ENCODE peak calls at places on chromosomes 2 and 18, in six cellular contexts. One of them, this sample, is unnamed.

GRCh38 chr18:10234281-10234680 is 220.2 kb upstream of the APCDD1 start:
- DNase-seq in transverse colon: no peak
- DNase-seq in RWPE2: no peak
- DNase-seq in heart right ventricle: no peak
- DNase-seq in activated CD8-positive, alpha-beta T cell treated with anti-CD3 and anti-CD28 coated beads for 36 hours: no peak
- DNase-seq in epithelial cell of proximal tubule: no peak
- DNase-seq in this sample: no peak

GRCh38 chr2:181203412-181203811 is 223.0 kb downstream of the UBE2E3 start:
- DNase-seq in transverse colon: no peak
- DNase-seq in RWPE2: no peak
- DNase-seq in heart right ventricle: no peak
- DNase-seq in activated CD8-positive, alpha-beta T cell treated with anti-CD3 and anti-CD28 coated beads for 36 hours: no peak
- DNase-seq in epithelial cell of proximal tubule: peak
- DNase-seq in this sample: peak

GRCh38 chr18:79846936-79847557 is 49.3 kb downstream of the KCNG2 start:
- DNase-seq in transverse colon: no peak
- DNase-seq in RWPE2: no peak
- DNase-seq in heart right ventricle: no peak
- DNase-seq in activated CD8-positive, alpha-beta T cell treated with anti-CD3 and anti-CD28 coated beads for 36 hours: no peak
- DNase-seq in epithelial cell of proximal tubule: no peak
- DNase-seq in this sample: no peak

GRCh38 chr18:58209326-58209725 is 165.3 kb downstream of the NEDD4L start:
- DNase-seq in transverse colon: no peak
- DNase-seq in RWPE2: no peak
- DNase-seq in heart right ventricle: no peak
- DNase-seq in activated CD8-positive, alpha-beta T cell treated with anti-CD3 and anti-CD28 coated beads for 36 hours: no peak
- DNase-seq in epithelial cell of proximal tubule: no peak
- DNase-seq in this sample: no peak

GRCh38 chr2:132403176-132403575 is 13.4 kb upstream of the GPR39 start:
- DNase-seq in transverse colon: no peak
- DNase-seq in RWPE2: no peak
- DNase-seq in heart right ventricle: no peak
- DNase-seq in activated CD8-positive, alpha-beta T cell treated with anti-CD3 and anti-CD28 coated beads for 36 hours: no peak
- DNase-seq in epithelial cell of proximal tubule: no peak
- DNase-seq in this sample: no peak

GRCh38 chr2:241198381-241199282 is 10.2 kb downstream of the ANO7 start:
- DNase-seq in transverse colon: no peak
- DNase-seq in RWPE2: no peak
- DNase-seq in heart right ventricle: no peak
- DNase-seq in activated CD8-positive, alpha-beta T cell treated with anti-CD3 and anti-CD28 coated beads for 36 hours: no peak
- DNase-seq in epithelial cell of proximal tubule: no peak
- DNase-seq in this sample: no peak

GRCh38 chr2:46382331-46383112 is 85.3 kb downstream of the EPAS1 start:
- DNase-seq in transverse colon: no peak
- DNase-seq in RWPE2: no peak
- DNase-seq in heart right ventricle: no peak
- DNase-seq in activated CD8-positive, alpha-beta T cell treated with anti-CD3 and anti-CD28 coated beads for 36 hours: no peak
- DNase-seq in epithelial cell of proximal tubule: no peak
- DNase-seq in this sample: no peak

GRCh38 chr2:216348909-216349308 is 23.4 kb downstream of the MARCHF4 start:
- DNase-seq in transverse colon: no peak
- DNase-seq in RWPE2: no peak
- DNase-seq in heart right ventricle: no peak
- DNase-seq in activated CD8-positive, alpha-beta T cell treated with anti-CD3 and anti-CD28 coated beads for 36 hours: peak
- DNase-seq in epithelial cell of proximal tubule: no peak
- DNase-seq in this sample: no peak

GRCh38 chr18:11052800-11053199 is 96.6 kb downstream of the PIEZO2 start:
- DNase-seq in transverse colon: no peak
- DNase-seq in RWPE2: no peak
- DNase-seq in heart right ventricle: no peak
- DNase-seq in activated CD8-positive, alpha-beta T cell treated with anti-CD3 and anti-CD28 coated beads for 36 hours: no peak
- DNase-seq in epithelial cell of proximal tubule: no peak
- DNase-seq in this sample: peak

GRCh38 chr2:213246665-213247281 is 37.5 kb upstream of the SPAG16 start:
- DNase-seq in transverse colon: peak
- DNase-seq in RWPE2: no peak
- DNase-seq in heart right ventricle: no peak
- DNase-seq in activated CD8-positive, alpha-beta T cell treated with anti-CD3 and anti-CD28 coated beads for 36 hours: peak
- DNase-seq in epithelial cell of proximal tubule: no peak
- DNase-seq in this sample: peak

GRCh38 chr2:240322231-240322955 is 113.1 kb upstream of the GPC1 start:
- DNase-seq in transverse colon: no peak
- DNase-seq in RWPE2: no peak
- DNase-seq in heart right ventricle: no peak
- DNase-seq in activated CD8-positive, alpha-beta T cell treated with anti-CD3 and anti-CD28 coated beads for 36 hours: no peak
- DNase-seq in epithelial cell of proximal tubule: peak
- DNase-seq in this sample: no peak

GRCh38 chr18:59063300-59063895 is 76.3 kb upstream of the SEC11C start:
- DNase-seq in transverse colon: no peak
- DNase-seq in RWPE2: no peak
- DNase-seq in heart right ventricle: no peak
- DNase-seq in activated CD8-positive, alpha-beta T cell treated with anti-CD3 and anti-CD28 coated beads for 36 hours: no peak
- DNase-seq in epithelial cell of proximal tubule: no peak
- DNase-seq in this sample: peak

GRCh38 chr18:50273203-50274043 is 7.1 kb upstream of the CFAP53 start:
- DNase-seq in transverse colon: no peak
- DNase-seq in RWPE2: no peak
- DNase-seq in heart right ventricle: no peak
- DNase-seq in activated CD8-positive, alpha-beta T cell treated with anti-CD3 and anti-CD28 coated beads for 36 hours: no peak
- DNase-seq in epithelial cell of proximal tubule: no peak
- DNase-seq in this sample: no peak

GRCh38 chr2:127105656-127106456 is 1.1 kb downstream of the BIN1 start:
- DNase-seq in transverse colon: peak
- DNase-seq in RWPE2: peak
- DNase-seq in heart right ventricle: peak
- DNase-seq in activated CD8-positive, alpha-beta T cell treated with anti-CD3 and anti-CD28 coated beads for 36 hours: no peak
- DNase-seq in epithelial cell of proximal tubule: no peak
- DNase-seq in this sample: peak

GRCh38 chr2:161123531-161124030 is 36.6 kb upstream of the TANK start:
- DNase-seq in transverse colon: no peak
- DNase-seq in RWPE2: no peak
- DNase-seq in heart right ventricle: no peak
- DNase-seq in activated CD8-positive, alpha-beta T cell treated with anti-CD3 and anti-CD28 coated beads for 36 hours: no peak
- DNase-seq in epithelial cell of proximal tubule: no peak
- DNase-seq in this sample: peak

GRCh38 chr2:62136956-62137355 is 59.0 kb upstream of the B3GNT2 start:
- DNase-seq in transverse colon: no peak
- DNase-seq in RWPE2: no peak
- DNase-seq in heart right ventricle: no peak
- DNase-seq in activated CD8-positive, alpha-beta T cell treated with anti-CD3 and anti-CD28 coated beads for 36 hours: no peak
- DNase-seq in epithelial cell of proximal tubule: no peak
- DNase-seq in this sample: no peak

GRCh38 chr2:1484131-1484884 is 71.0 kb downstream of the TPO start:
- DNase-seq in transverse colon: no peak
- DNase-seq in RWPE2: no peak
- DNase-seq in heart right ventricle: no peak
- DNase-seq in activated CD8-positive, alpha-beta T cell treated with anti-CD3 and anti-CD28 coated beads for 36 hours: no peak
- DNase-seq in epithelial cell of proximal tubule: no peak
- DNase-seq in this sample: no peak

GRCh38 chr18:73947180-73947989 is 200.2 kb downstream of the FBXO15 start:
- DNase-seq in transverse colon: no peak
- DNase-seq in RWPE2: no peak
- DNase-seq in heart right ventricle: no peak
- DNase-seq in activated CD8-positive, alpha-beta T cell treated with anti-CD3 and anti-CD28 coated beads for 36 hours: no peak
- DNase-seq in epithelial cell of proximal tubule: no peak
- DNase-seq in this sample: no peak

GRCh38 chr2:151290467-151290866 is 999 bp upstream of the NMI start:
- DNase-seq in transverse colon: no peak
- DNase-seq in RWPE2: no peak
- DNase-seq in heart right ventricle: no peak
- DNase-seq in activated CD8-positive, alpha-beta T cell treated with anti-CD3 and anti-CD28 coated beads for 36 hours: no peak
- DNase-seq in epithelial cell of proximal tubule: no peak
- DNase-seq in this sample: no peak

GRCh38 chr18:21309248-21309647 is 67.2 kb downstream of the GREB1L start:
- DNase-seq in transverse colon: no peak
- DNase-seq in RWPE2: no peak
- DNase-seq in heart right ventricle: peak
- DNase-seq in activated CD8-positive, alpha-beta T cell treated with anti-CD3 and anti-CD28 coated beads for 36 hours: no peak
- DNase-seq in epithelial cell of proximal tubule: no peak
- DNase-seq in this sample: no peak

GRCh38 chr2:129396980-129397599 is 582.4 kb upstream of the RAB6C start:
- DNase-seq in transverse colon: no peak
- DNase-seq in RWPE2: no peak
- DNase-seq in heart right ventricle: peak
- DNase-seq in activated CD8-positive, alpha-beta T cell treated with anti-CD3 and anti-CD28 coated beads for 36 hours: peak
- DNase-seq in epithelial cell of proximal tubule: no peak
- DNase-seq in this sample: peak

GRCh38 chr18:6057604-6058003 is 162.3 kb upstream of the TMEM200C start:
- DNase-seq in transverse colon: no peak
- DNase-seq in RWPE2: no peak
- DNase-seq in heart right ventricle: no peak
- DNase-seq in activated CD8-positive, alpha-beta T cell treated with anti-CD3 and anti-CD28 coated beads for 36 hours: no peak
- DNase-seq in epithelial cell of proximal tubule: no peak
- DNase-seq in this sample: no peak

DNA sequence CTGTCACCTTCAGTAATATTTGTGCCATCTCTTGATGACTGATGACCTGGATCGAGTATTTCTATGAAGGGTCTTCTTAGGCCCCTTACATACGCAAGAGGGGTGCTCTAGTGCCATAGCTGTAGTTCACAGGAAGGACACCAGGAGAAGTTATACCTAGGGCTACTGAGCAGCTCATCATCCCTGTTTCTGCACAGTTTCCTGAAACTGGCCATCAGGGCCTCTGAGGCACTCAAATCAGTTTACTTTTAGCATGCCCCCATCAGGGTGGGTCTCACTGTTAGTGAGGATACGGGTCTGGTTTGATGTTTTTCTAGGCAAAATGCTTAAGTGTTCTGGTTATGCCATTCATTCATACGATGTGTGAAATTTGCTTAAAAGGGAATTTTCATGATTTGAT is 20.0 kb upstream of the FBLN7 start:
- DNase-seq in transverse colon: no peak
- DNase-seq in RWPE2: no peak
- DNase-seq in heart right ventricle: no peak
- DNase-seq in activated CD8-positive, alpha-beta T cell treated with anti-CD3 and anti-CD28 coated beads for 36 hours: no peak
- DNase-seq in epithelial cell of proximal tubule: no peak
- DNase-seq in this sample: no peak
- TF ChIP-seq CTCF in transverse colon: no peak
- TF ChIP-seq CTCF in RWPE2: no peak
- TF ChIP-seq CTCF in heart right ventricle: no peak
- TF ChIP-seq CTCF in activated CD8-positive, alpha-beta T cell treated with anti-CD3 and anti-CD28 coated beads for 36 hours: no peak
- TF ChIP-seq CTCF in epithelial cell of proximal tubule: peak
- TF ChIP-seq CTCF in this sample: no peak

GRCh38 chr2:207734264-207734635 is 22.8 kb downstream of the CCNYL1 start:
- DNase-seq in transverse colon: no peak
- DNase-seq in RWPE2: no peak
- DNase-seq in heart right ventricle: no peak
- DNase-seq in activated CD8-positive, alpha-beta T cell treated with anti-CD3 and anti-CD28 coated beads for 36 hours: no peak
- DNase-seq in epithelial cell of proximal tubule: no peak
- DNase-seq in this sample: no peak
- TF ChIP-seq CTCF in transverse colon: peak
- TF ChIP-seq CTCF in RWPE2: peak
- TF ChIP-seq CTCF in heart right ventricle: peak
- TF ChIP-seq CTCF in activated CD8-positive, alpha-beta T cell treated with anti-CD3 and anti-CD28 coated beads for 36 hours: no peak
- TF ChIP-seq CTCF in epithelial cell of proximal tubule: peak
- TF ChIP-seq CTCF in this sample: no peak

DNA sequence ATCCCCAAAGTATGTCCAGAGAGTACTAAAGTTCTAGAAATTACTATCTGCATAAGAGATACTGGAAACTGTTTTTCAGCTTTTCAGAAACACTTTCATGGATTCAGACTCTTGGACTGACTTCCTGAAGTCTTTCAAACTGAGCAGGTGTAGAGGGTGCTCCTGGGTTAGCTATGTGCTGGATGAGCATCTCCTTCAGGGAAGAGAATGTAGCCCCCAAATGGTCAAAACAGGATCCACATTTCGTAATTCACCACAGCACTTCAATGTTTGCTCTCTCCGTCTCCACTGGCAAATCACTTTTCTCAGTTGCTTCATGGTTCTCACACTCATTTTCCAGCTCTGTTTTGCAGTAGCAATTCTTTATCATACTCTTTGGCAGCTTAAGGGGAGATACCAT is 23.2 kb upstream of the SATB2 start:
- DNase-seq in transverse colon: no peak
- DNase-seq in RWPE2: no peak
- DNase-seq in heart right ventricle: no peak
- DNase-seq in activated CD8-positive, alpha-beta T cell treated with anti-CD3 and anti-CD28 coated beads for 36 hours: no peak
- DNase-seq in epithelial cell of proximal tubule: no peak
- DNase-seq in this sample: no peak
- TF ChIP-seq CTCF in transverse colon: no peak
- TF ChIP-seq CTCF in RWPE2: no peak
- TF ChIP-seq CTCF in heart right ventricle: no peak
- TF ChIP-seq CTCF in activated CD8-positive, alpha-beta T cell treated with anti-CD3 and anti-CD28 coated beads for 36 hours: no peak
- TF ChIP-seq CTCF in epithelial cell of proximal tubule: no peak
- TF ChIP-seq CTCF in this sample: no peak

GRCh38 chr2:205568620-205569019 is 113.7 kb upstream of the NRP2 start:
- DNase-seq in transverse colon: no peak
- DNase-seq in RWPE2: no peak
- DNase-seq in heart right ventricle: no peak
- DNase-seq in activated CD8-positive, alpha-beta T cell treated with anti-CD3 and anti-CD28 coated beads for 36 hours: no peak
- DNase-seq in epithelial cell of proximal tubule: no peak
- DNase-seq in this sample: no peak

GRCh38 chr2:205566556-205567061 is 115.7 kb upstream of the NRP2 start:
- DNase-seq in transverse colon: no peak
- DNase-seq in RWPE2: no peak
- DNase-seq in heart right ventricle: no peak
- DNase-seq in activated CD8-positive, alpha-beta T cell treated with anti-CD3 and anti-CD28 coated beads for 36 hours: no peak
- DNase-seq in epithelial cell of proximal tubule: no peak
- DNase-seq in this sample: no peak

GRCh38 chr2:205570641-205571040 is 111.7 kb upstream of the NRP2 start:
- DNase-seq in transverse colon: no peak
- DNase-seq in RWPE2: no peak
- DNase-seq in heart right ventricle: no peak
- DNase-seq in activated CD8-positive, alpha-beta T cell treated with anti-CD3 and anti-CD28 coated beads for 36 hours: no peak
- DNase-seq in epithelial cell of proximal tubule: no peak
- DNase-seq in this sample: no peak

GRCh38 chr2:205563646-205564045 is 118.7 kb upstream of the NRP2 start:
- DNase-seq in transverse colon: peak
- DNase-seq in RWPE2: no peak
- DNase-seq in heart right ventricle: no peak
- DNase-seq in activated CD8-positive, alpha-beta T cell treated with anti-CD3 and anti-CD28 coated beads for 36 hours: peak
- DNase-seq in epithelial cell of proximal tubule: no peak
- DNase-seq in this sample: peak

GRCh38 chr2:205564761-205565160 is 117.5 kb upstream of the NRP2 start:
- DNase-seq in transverse colon: no peak
- DNase-seq in RWPE2: no peak
- DNase-seq in heart right ventricle: no peak
- DNase-seq in activated CD8-positive, alpha-beta T cell treated with anti-CD3 and anti-CD28 coated beads for 36 hours: no peak
- DNase-seq in epithelial cell of proximal tubule: no peak
- DNase-seq in this sample: no peak
- TF ChIP-seq CTCF in transverse colon: no peak
- TF ChIP-seq CTCF in RWPE2: no peak
- TF ChIP-seq CTCF in heart right ventricle: no peak
- TF ChIP-seq CTCF in activated CD8-positive, alpha-beta T cell treated with anti-CD3 and anti-CD28 coated beads for 36 hours: no peak
- TF ChIP-seq CTCF in epithelial cell of proximal tubule: peak
- TF ChIP-seq CTCF in this sample: no peak

GRCh38 chr2:166609183-166609959 is 115.3 kb upstream of the SCN7A start:
- DNase-seq in transverse colon: no peak
- DNase-seq in RWPE2: no peak
- DNase-seq in heart right ventricle: no peak
- DNase-seq in activated CD8-positive, alpha-beta T cell treated with anti-CD3 and anti-CD28 coated beads for 36 hours: no peak
- DNase-seq in epithelial cell of proximal tubule: no peak
- DNase-seq in this sample: no peak
- TF ChIP-seq CTCF in transverse colon: no peak
- TF ChIP-seq CTCF in RWPE2: no peak
- TF ChIP-seq CTCF in heart right ventricle: no peak
- TF ChIP-seq CTCF in activated CD8-positive, alpha-beta T cell treated with anti-CD3 and anti-CD28 coated beads for 36 hours: no peak
- TF ChIP-seq CTCF in epithelial cell of proximal tubule: peak
- TF ChIP-seq CTCF in this sample: no peak